ENCODE peak calls at places on chromosomes 4 and X, in nine cellular contexts. Y, S, B, O, J, U, Z, P and N are unnamed samples.
A peak's percentile ranks its signal among the peaks of the same experiment; 100 is the strongest.

GRCh38 chrX:130109429-130110378 is 593 bp downstream of the ELF4 start:
- DNase-seq in Y (peak; percentile 24), S (no peak), B (no peak), O (no peak), J (no peak), U (no peak), Z (no peak), P (no peak), N (no peak)

GRCh38 chrX:69045616-69046345 is 119.5 kb downstream of the PJA1 start:
- DNase-seq in Y (no peak), S (no peak), B (no peak), O (no peak), J (no peak), U (no peak), Z (no peak), P (no peak), N (no peak)

GRCh38 chrX:50402886-50403285 is 67.7 kb downstream of the DGKK start:
- DNase-seq in Y (no peak), S (no peak), B (no peak), O (no peak), J (no peak), U (no peak), Z (no peak), P (no peak), N (no peak)

GRCh38 chr4:87270825-87271224 is 50.4 kb upstream of the KLHL8 start:
- DNase-seq in Y (no peak), S (no peak), B (no peak), O (no peak), J (no peak), U (no peak), Z (no peak), P (no peak), N (no peak)

GRCh38 chr4:3405176-3405575 is 36.6 kb upstream of the HGFAC start:
- DNase-seq in Y (no peak), S (no peak), B (no peak), O (peak; percentile 28), J (no peak), U (no peak), Z (no peak), P (no peak), N (no peak)

GRCh38 chr4:55411621-55412020 is 15.9 kb downstream of the TMEM165 start:
- DNase-seq in Y (no peak), S (no peak), B (no peak), O (no peak), J (no peak), U (no peak), Z (no peak), P (no peak), N (no peak)

GRCh38 chr4:38867478-38868054 is at the start of gene FAM114A1:
- DNase-seq in Y (peak; percentile 86), S (peak; percentile 78), B (peak; percentile 72), O (peak; percentile 19), J (peak; percentile 82), U (peak; percentile 62), Z (no peak), P (peak; percentile 72), N (peak; percentile 93)

GRCh38 chr4:72513227-72513626 is 55.8 kb downstream of the ADAMTS3 start:
- DNase-seq in Y (no peak), S (no peak), B (no peak), O (no peak), J (no peak), U (no peak), Z (no peak), P (no peak), N (no peak)

GRCh38 chrX:3440981-3441380 is 94.5 kb upstream of the MXRA5 start:
- DNase-seq in Y (no peak), S (no peak), B (no peak), O (no peak), J (no peak), U (no peak), Z (no peak), P (no peak), N (no peak)

GRCh38 chr4:55722132-55722531 is 86.0 kb upstream of the NMU start:
- DNase-seq in Y (no peak), S (no peak), B (no peak), O (no peak), J (no peak), U (no peak), Z (no peak), P (no peak), N (no peak)

GRCh38 chrX:15524417-15524816 is 23.8 kb downstream of the BMX start:
- DNase-seq in Y (no peak), S (peak; percentile 53), B (no peak), O (no peak), J (no peak), U (no peak), Z (no peak), P (no peak), N (no peak)

GRCh38 chr4:141416219-141416618 is 195.5 kb downstream of the ZNF330 start:
- DNase-seq in Y (no peak), S (peak; percentile 53), B (no peak), O (no peak), J (no peak), U (no peak), Z (no peak), P (no peak), N (no peak)

GRCh38 chr4:152033621-152034020 is 272.8 kb upstream of the GATB start:
- DNase-seq in Y (no peak), S (no peak), B (no peak), O (no peak), J (no peak), U (no peak), Z (no peak), P (no peak), N (no peak)

GRCh38 chr4:185304944-185305690 is 90.6 kb downstream of the LRP2BP start:
- DNase-seq in Y (no peak), S (peak; percentile 29), B (no peak), O (no peak), J (no peak), U (no peak), Z (no peak), P (peak; percentile 48), N (no peak)

GRCh38 chrX:51459125-51459524 is 37.3 kb downstream of the NUDT11 start:
- DNase-seq in Y (no peak), S (peak; percentile 6), B (no peak), O (no peak), J (no peak), U (no peak), Z (peak; percentile 0), P (no peak), N (no peak)

GRCh38 chr4:4423706-4424498 is 37.0 kb downstream of the NSG1 start:
- DNase-seq in Y (no peak), S (no peak), B (no peak), O (no peak), J (no peak), U (no peak), Z (no peak), P (peak; percentile 25), N (no peak)

GRCh38 chrX:64152857-64153256 is 52.7 kb downstream of the AMER1 start:
- DNase-seq in Y (no peak), S (no peak), B (no peak), O (no peak), J (no peak), U (no peak), Z (no peak), P (no peak), N (no peak)

GRCh38 chrX:53547668-53548067 is 113.5 kb upstream of the HSD17B10 start:
- DNase-seq in Y (no peak), S (no peak), B (no peak), O (no peak), J (no peak), U (no peak), Z (no peak), P (no peak), N (no peak)

GRCh38 chr4:141580523-141580922 is 55.9 kb upstream of the IL15 start:
- DNase-seq in Y (no peak), S (no peak), B (no peak), O (no peak), J (no peak), U (no peak), Z (no peak), P (no peak), N (no peak)

GRCh38 chr4:4334798-4335520 is 44.9 kb downstream of the ZBTB49 start:
- DNase-seq in Y (peak; percentile 61), S (peak; percentile 45), B (peak; percentile 57), O (no peak), J (peak; percentile 73), U (peak; percentile 41), Z (peak; percentile 67), P (peak; percentile 59), N (peak; percentile 62)

GRCh38 chrX:6778547-6779231 is 243.8 kb upstream of the VCX3A start:
- DNase-seq in Y (no peak), S (no peak), B (peak; percentile 67), O (no peak), J (peak; percentile 50), U (no peak), Z (no peak), P (no peak), N (no peak)

GRCh38 chr4:4668355-4669210 is 126.7 kb upstream of the STX18 start:
- DNase-seq in Y (no peak), S (no peak), B (no peak), O (no peak), J (no peak), U (no peak), Z (no peak), P (no peak), N (no peak)